ENCODE peak calls at places on chromosomes 2 and 18, in eight cellular contexts. D is esophagus muscularis mucosa, E is K562, T is sigmoid colon, J is stomach, O is HCT116, Y is transverse colon, L is spleen. P is an unnamed sample. For H3K4me1, the result is how much of the 10 kb centered on the place peaks cover.

GRCh38 chr2:238098854-238099708 is 1.1 kb upstream of the ESPNL start:
- DNase-seq in D (peak), E (no peak), T (no peak), J (peak), O (no peak), Y (no peak), L (no peak), P (no peak)

GRCh38 chr18:10437837-10438236 is 16.6 kb upstream of the APCDD1 start:
- DNase-seq in D (no peak), E (no peak), T (no peak), J (no peak), O (no peak), Y (no peak), L (no peak), P (no peak)

GRCh38 chr2:72141032-72141645 is 6.5 kb downstream of the CYP26B1 start:
- DNase-seq in D (no peak), E (no peak), T (no peak), J (no peak), O (no peak), Y (no peak), L (peak), P (peak)

GRCh38 chr2:70697603-70698383 is 70.2 kb downstream of the ADD2 start:
- DNase-seq in D (no peak), E (no peak), T (peak), J (peak), O (no peak), Y (no peak), L (peak), P (no peak)

GRCh38 chr18:11951390-11951851 is 29.9 kb upstream of the IMPA2 start:
- DNase-seq in D (no peak), E (peak), T (no peak), J (no peak), O (no peak), Y (no peak), L (peak), P (no peak)

GRCh38 chr2:120323214-120323613 is 22.7 kb upstream of the INHBB start:
- DNase-seq in D (no peak), E (no peak), T (peak), J (no peak), O (no peak), Y (no peak), L (no peak), P (no peak)

GRCh38 chr18:65567372-65567771 is 183.4 kb upstream of the CDH7 start:
- DNase-seq in D (no peak), E (no peak), T (no peak), J (no peak), O (no peak), Y (no peak), L (no peak), P (no peak)

GRCh38 chr2:212892193-212892592 is 259.2 kb downstream of the IKZF2 start:
- DNase-seq in D (no peak), E (no peak), T (no peak), J (no peak), O (peak), Y (no peak), L (no peak), P (no peak)

GRCh38 chr2:56874717-56875116 is 690.9 kb downstream of the CCDC85A start:
- DNase-seq in D (no peak), E (no peak), T (no peak), J (no peak), O (no peak), Y (no peak), L (no peak), P (peak)

GRCh38 chr18:53534203-53534602 is 690.3 kb downstream of the MBD2 start:
- DNase-seq in D (no peak), E (no peak), T (no peak), J (no peak), O (no peak), Y (no peak), L (no peak), P (no peak)

GRCh38 chr2:206375956-206376355 is 67.4 kb upstream of the ADAM23 start:
- DNase-seq in D (no peak), E (no peak), T (no peak), J (no peak), O (no peak), Y (no peak), L (no peak), P (no peak)

GRCh38 chr2:49255325-49256023 is 101.2 kb upstream of the FSHR start:
- DNase-seq in D (no peak), E (no peak), T (no peak), J (no peak), O (no peak), Y (no peak), L (no peak), P (no peak)

GRCh38 chr2:161369311-161369710 is 46.8 kb upstream of the TBR1 start:
- DNase-seq in D (no peak), E (no peak), T (no peak), J (no peak), O (no peak), Y (no peak), L (no peak), P (no peak)

GRCh38 chr2:200077838-200078237 is 122.5 kb downstream of the MAIP1 start:
- DNase-seq in D (no peak), E (no peak), T (no peak), J (no peak), O (no peak), Y (no peak), L (no peak), P (no peak)

GRCh38 chr18:13265901-13266207 is 47.3 kb downstream of the LDLRAD4 start:
- DNase-seq in D (no peak), E (no peak), T (no peak), J (no peak), O (no peak), Y (no peak), L (no peak), P (no peak)

GRCh38 chr18:13137041-13137938 is 81.3 kb upstream of the LDLRAD4 start:
- DNase-seq in D (no peak), E (no peak), T (no peak), J (peak), O (no peak), Y (peak), L (peak), P (no peak)

GRCh38 chr2:28423856-28424605 is 31.4 kb downstream of the FOSL2 start:
- DNase-seq in D (no peak), E (no peak), T (peak), J (peak), O (no peak), Y (peak), L (no peak), P (peak)

GRCh38 chr2:136381722-136382633 is 264.0 kb upstream of the CXCR4 start:
- DNase-seq in D (peak), E (no peak), T (no peak), J (peak), O (no peak), Y (peak), L (peak), P (no peak)

GRCh38 chr2:167342769-167343168 is 454.5 kb downstream of the XIRP2 start:
- DNase-seq in D (no peak), E (no peak), T (no peak), J (no peak), O (no peak), Y (no peak), L (no peak), P (no peak)

GRCh38 chr2:10796703-10797102 is 15.9 kb downstream of the PDIA6 start:
- DNase-seq in D (no peak), E (no peak), T (no peak), J (no peak), O (no peak), Y (no peak), L (no peak), P (no peak)

GRCh38 chr2:60476206-60476946 is 77.1 kb downstream of the BCL11A start:
- DNase-seq in D (no peak), E (no peak), T (no peak), J (peak), O (no peak), Y (peak), L (no peak), P (no peak)

GRCh38 chr2:240959214-240959940 is 39.0 kb upstream of the SNED1 start:
- DNase-seq in D (no peak), E (no peak), T (peak), J (peak), O (no peak), Y (no peak), L (peak), P (no peak)

GRCh38 chr18:72762505-72763122 is 105.2 kb downstream of the NETO1 start:
- DNase-seq in D (no peak), E (peak), T (no peak), J (no peak), O (peak), Y (no peak), L (no peak), P (no peak)

GRCh38 chr18:12361770-12362378 is 15.2 kb downstream of the AFG3L2 start:
- DNase-seq in D (no peak), E (peak), T (no peak), J (no peak), O (no peak), Y (no peak), L (no peak), P (no peak)

GRCh38 chr18:31683968-31684278 is 458 bp downstream of the B4GALT6 start:
- DNase-seq in D (no peak), E (no peak), T (no peak), J (no peak), O (no peak), Y (no peak), L (no peak), P (no peak)

GRCh38 chr2:112772322-112772721 is 7.9 kb upstream of the CKAP2L start:
- DNase-seq in D (no peak), E (no peak), T (no peak), J (no peak), O (no peak), Y (no peak), L (no peak), P (no peak)

GRCh38 chr2:5697554-5697953 is 5.4 kb downstream of the SOX11 start:
- DNase-seq in D (no peak), E (no peak), T (no peak), J (no peak), O (no peak), Y (no peak), L (no peak), P (no peak)

GRCh38 chr2:231455890-231456289 is 8.4 kb downstream of the NCL start:
- DNase-seq in D (no peak), E (no peak), T (no peak), J (no peak), O (no peak), Y (no peak), L (peak), P (no peak)

GRCh38 chr18:76405761-76406356 is 89.2 kb downstream of the ZNF516 start:
- DNase-seq in D (no peak), E (peak), T (peak), J (peak), O (peak), Y (peak), L (no peak), P (no peak)

GRCh38 chr2:49973917-49974368 is 819.6 kb upstream of the FSHR start:
- DNase-seq in D (no peak), E (no peak), T (peak), J (peak), O (no peak), Y (peak), L (peak), P (no peak)

GRCh38 chr2:6443424-6443823 is 422.3 kb downstream of the CMPK2 start:
- DNase-seq in D (no peak), E (no peak), T (no peak), J (no peak), O (no peak), Y (no peak), L (no peak), P (no peak)

GRCh38 chr18:67476585-67476984 is 39.9 kb downstream of the DSEL start:
- DNase-seq in D (no peak), E (no peak), T (no peak), J (no peak), O (no peak), Y (no peak), L (no peak), P (no peak)

GRCh38 chr2:47223980-47224379 is 68.9 kb upstream of the STPG4 start:
- DNase-seq in D (no peak), E (no peak), T (no peak), J (no peak), O (no peak), Y (no peak), L (no peak), P (no peak)

GRCh38 chr2:217249086-217249485 is 389.2 kb upstream of the TNP1 start:
- DNase-seq in D (no peak), E (no peak), T (no peak), J (no peak), O (no peak), Y (no peak), L (no peak), P (no peak)

GRCh38 chr2:128643221-128644065 is 324.8 kb upstream of the HS6ST1 start:
- DNase-seq in D (peak), E (no peak), T (peak), J (peak), O (no peak), Y (no peak), L (peak), P (peak)

GRCh38 chr2:239523944-239524310 is 123.1 kb upstream of the HDAC4 start:
- DNase-seq in D (no peak), E (no peak), T (no peak), J (no peak), O (no peak), Y (no peak), L (no peak), P (no peak)

GRCh38 chr2:45397292-45397691 is 213.8 kb downstream of the SRBD1 start:
- DNase-seq in D (no peak), E (no peak), T (no peak), J (no peak), O (no peak), Y (no peak), L (no peak), P (no peak)

GRCh38 chr2:5748941-5749731 is 57.0 kb downstream of the SOX11 start:
- DNase-seq in D (no peak), E (no peak), T (no peak), J (no peak), O (no peak), Y (no peak), L (no peak), P (no peak)

GRCh38 chr2:212441821-212442220 is 96.8 kb downstream of the ERBB4 start:
- DNase-seq in D (no peak), E (no peak), T (no peak), J (no peak), O (no peak), Y (no peak), L (no peak), P (no peak)

GRCh38 chr2:44126106-44126797 is 42.4 kb upstream of the PPM1B start:
- DNase-seq in D (no peak), E (no peak), T (no peak), J (no peak), O (no peak), Y (no peak), L (no peak), P (no peak)
- TF ChIP-seq POLR2AphosphoS5 in D (no peak), E (no peak), T (no peak), J (no peak), O (no peak), Y (no peak), L (no peak), P (no peak)

DNA sequence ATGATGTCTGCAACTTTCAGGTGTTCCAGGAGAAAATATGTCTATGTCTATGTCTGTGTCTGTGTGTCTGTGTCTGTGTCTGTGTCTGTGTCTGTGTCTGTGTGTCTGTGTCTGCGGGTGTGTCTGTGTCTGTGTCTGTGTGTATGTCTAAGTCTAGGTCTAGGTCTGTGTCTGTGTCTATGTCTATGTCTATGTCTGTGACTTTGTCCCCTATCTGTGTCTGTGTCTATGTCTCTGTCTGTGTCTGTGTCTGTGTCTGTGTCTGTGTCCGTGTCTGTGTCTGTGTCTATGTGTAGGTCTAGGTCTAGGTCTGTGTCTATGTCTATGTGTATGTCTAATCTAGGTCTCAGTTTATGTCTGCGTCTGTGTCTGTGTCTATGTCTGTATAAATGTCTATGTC is 10.5 kb downstream of the IL1R2 start:
- DNase-seq in D (no peak), E (no peak), T (no peak), J (no peak), O (no peak), Y (no peak), L (no peak), P (no peak)
- TF ChIP-seq POLR2A in D (no peak), E (no peak), T (no peak), J (no peak), O (no peak), Y (no peak), L (no peak), P (no peak)

GRCh38 chr18:6609882-6610281 is 119.6 kb upstream of the ARHGAP28 start:
- DNase-seq in D (no peak), E (no peak), T (no peak), J (no peak), O (no peak), Y (no peak), L (no peak), P (no peak)

GRCh38 chr18:6606411-6607085 is 123.0 kb upstream of the ARHGAP28 start:
- DNase-seq in D (no peak), E (no peak), T (no peak), J (no peak), O (no peak), Y (no peak), L (no peak), P (no peak)

GRCh38 chr18:6607348-6607747 is 122.2 kb upstream of the ARHGAP28 start:
- DNase-seq in D (no peak), E (no peak), T (no peak), J (no peak), O (no peak), Y (no peak), L (no peak), P (no peak)

GRCh38 chr18:6601241-6601640 is 128.3 kb upstream of the ARHGAP28 start:
- DNase-seq in D (no peak), E (no peak), T (no peak), J (no peak), O (no peak), Y (no peak), L (no peak), P (no peak)

GRCh38 chr18:6605115-6605869 is 124.2 kb upstream of the ARHGAP28 start:
- DNase-seq in D (no peak), E (no peak), T (no peak), J (no peak), O (no peak), Y (no peak), L (no peak), P (no peak)
- H3K4me1 ChIP-seq in D (under half), E (under half), T (under half), J (under half), O (under half), Y (under half), L (under half), P (under half)

DNA sequence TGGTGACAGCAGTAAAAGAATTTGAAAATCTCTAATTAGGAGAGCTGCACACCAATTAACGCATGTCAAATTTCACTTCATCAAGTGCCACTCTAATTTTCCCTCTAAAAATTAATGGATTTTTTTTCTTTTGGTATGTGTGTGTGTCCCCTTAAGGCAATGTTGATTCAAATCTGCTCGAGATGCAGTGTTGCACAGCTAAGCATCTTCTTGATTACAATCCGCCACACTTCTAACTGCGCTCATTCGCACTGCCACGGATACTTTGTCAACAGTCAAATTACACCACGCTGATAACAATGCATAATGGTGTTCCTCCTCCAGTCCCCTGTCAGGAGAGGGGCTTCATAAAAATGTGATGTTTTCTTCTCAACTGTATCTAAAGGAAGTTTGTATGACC is 261.4 kb downstream of the MEIS1 start:
- DNase-seq in D (no peak), E (no peak), T (no peak), J (no peak), O (no peak), Y (no peak), L (no peak), P (no peak)
- TF ChIP-seq POLR2AphosphoS5 in D (peak), E (no peak), T (peak), J (no peak), O (no peak), Y (no peak), L (no peak), P (no peak)

P was measured in upper lobe of left lung.